ENCODE peak calls at places on chromosomes 1 and 21, in ten cellular contexts. One of them, this sample, is unnamed.

GRCh38 chr1:74596770-74597169 is 76.8 kb downstream of the ERICH3 start:
- DNase-seq in EL: no peak
- DNase-seq in GM04503: no peak
- DNase-seq in iris pigment epithelial cell: no peak
- DNase-seq in stimulated activated CD4-positive, alpha-beta T cell treated with anti-CD3 and anti-CD28 coated beads, Interleukin-2, amount 100 ng/mL, for 48 hours: no peak
- DNase-seq in NCI-H460: no peak
- DNase-seq in fibroblast of gingiva: no peak
- DNase-seq in glutamatergic neuron: no peak
- DNase-seq in NCI-H1105: no peak
- DNase-seq in stimulated activated CD8-positive, alpha-beta memory T cell treated with anti-CD3 and anti-CD28 coated beads, Interleukin-4, amount 100 ng/mL, for 24 hours: no peak
- DNase-seq in this sample: no peak

GRCh38 chr21:35578350-35578782 is 482.0 kb downstream of the SETD4 start:
- DNase-seq in EL: peak
- DNase-seq in GM04503: peak
- DNase-seq in iris pigment epithelial cell: peak
- DNase-seq in stimulated activated CD4-positive, alpha-beta T cell treated with anti-CD3 and anti-CD28 coated beads, Interleukin-2, amount 100 ng/mL, for 48 hours: no peak
- DNase-seq in NCI-H460: no peak
- DNase-seq in fibroblast of gingiva: peak
- DNase-seq in glutamatergic neuron: no peak
- DNase-seq in NCI-H1105: no peak
- DNase-seq in stimulated activated CD8-positive, alpha-beta memory T cell treated with anti-CD3 and anti-CD28 coated beads, Interleukin-4, amount 100 ng/mL, for 24 hours: no peak
- DNase-seq in this sample: peak

GRCh38 chr1:10459185-10459584 is 9.4 kb downstream of the CORT start:
- DNase-seq in EL: peak
- DNase-seq in GM04503: peak
- DNase-seq in iris pigment epithelial cell: peak
- DNase-seq in stimulated activated CD4-positive, alpha-beta T cell treated with anti-CD3 and anti-CD28 coated beads, Interleukin-2, amount 100 ng/mL, for 48 hours: no peak
- DNase-seq in NCI-H460: no peak
- DNase-seq in fibroblast of gingiva: peak
- DNase-seq in glutamatergic neuron: no peak
- DNase-seq in NCI-H1105: no peak
- DNase-seq in stimulated activated CD8-positive, alpha-beta memory T cell treated with anti-CD3 and anti-CD28 coated beads, Interleukin-4, amount 100 ng/mL, for 24 hours: no peak
- DNase-seq in this sample: peak

GRCh38 chr1:70714149-70714548 is 303.1 kb downstream of the CTH start:
- DNase-seq in EL: peak
- DNase-seq in GM04503: no peak
- DNase-seq in iris pigment epithelial cell: no peak
- DNase-seq in stimulated activated CD4-positive, alpha-beta T cell treated with anti-CD3 and anti-CD28 coated beads, Interleukin-2, amount 100 ng/mL, for 48 hours: no peak
- DNase-seq in NCI-H460: no peak
- DNase-seq in fibroblast of gingiva: no peak
- DNase-seq in glutamatergic neuron: no peak
- DNase-seq in NCI-H1105: no peak
- DNase-seq in stimulated activated CD8-positive, alpha-beta memory T cell treated with anti-CD3 and anti-CD28 coated beads, Interleukin-4, amount 100 ng/mL, for 24 hours: no peak
- DNase-seq in this sample: no peak

GRCh38 chr1:172641492-172641891 is 17.4 kb upstream of the FASLG start:
- DNase-seq in EL: no peak
- DNase-seq in GM04503: no peak
- DNase-seq in iris pigment epithelial cell: no peak
- DNase-seq in stimulated activated CD4-positive, alpha-beta T cell treated with anti-CD3 and anti-CD28 coated beads, Interleukin-2, amount 100 ng/mL, for 48 hours: no peak
- DNase-seq in NCI-H460: no peak
- DNase-seq in fibroblast of gingiva: no peak
- DNase-seq in glutamatergic neuron: no peak
- DNase-seq in NCI-H1105: no peak
- DNase-seq in stimulated activated CD8-positive, alpha-beta memory T cell treated with anti-CD3 and anti-CD28 coated beads, Interleukin-4, amount 100 ng/mL, for 24 hours: no peak
- DNase-seq in this sample: no peak

GRCh38 chr21:33300701-33301631 is 23.8 kb upstream of the IFNAR1 start:
- DNase-seq in EL: no peak
- DNase-seq in GM04503: no peak
- DNase-seq in iris pigment epithelial cell: no peak
- DNase-seq in stimulated activated CD4-positive, alpha-beta T cell treated with anti-CD3 and anti-CD28 coated beads, Interleukin-2, amount 100 ng/mL, for 48 hours: no peak
- DNase-seq in NCI-H460: no peak
- DNase-seq in fibroblast of gingiva: no peak
- DNase-seq in glutamatergic neuron: no peak
- DNase-seq in NCI-H1105: no peak
- DNase-seq in stimulated activated CD8-positive, alpha-beta memory T cell treated with anti-CD3 and anti-CD28 coated beads, Interleukin-4, amount 100 ng/mL, for 24 hours: no peak
- DNase-seq in this sample: no peak

GRCh38 chr1:63779338-63779819 is 5.6 kb downstream of the ROR1 start:
- DNase-seq in EL: peak
- DNase-seq in GM04503: no peak
- DNase-seq in iris pigment epithelial cell: peak
- DNase-seq in stimulated activated CD4-positive, alpha-beta T cell treated with anti-CD3 and anti-CD28 coated beads, Interleukin-2, amount 100 ng/mL, for 48 hours: no peak
- DNase-seq in NCI-H460: no peak
- DNase-seq in fibroblast of gingiva: peak
- DNase-seq in glutamatergic neuron: no peak
- DNase-seq in NCI-H1105: no peak
- DNase-seq in stimulated activated CD8-positive, alpha-beta memory T cell treated with anti-CD3 and anti-CD28 coated beads, Interleukin-4, amount 100 ng/mL, for 24 hours: no peak
- DNase-seq in this sample: peak

GRCh38 chr1:100053119-100053518 is 79.6 kb downstream of the SASS6 start:
- DNase-seq in EL: no peak
- DNase-seq in GM04503: no peak
- DNase-seq in iris pigment epithelial cell: no peak
- DNase-seq in stimulated activated CD4-positive, alpha-beta T cell treated with anti-CD3 and anti-CD28 coated beads, Interleukin-2, amount 100 ng/mL, for 48 hours: no peak
- DNase-seq in NCI-H460: no peak
- DNase-seq in fibroblast of gingiva: no peak
- DNase-seq in glutamatergic neuron: no peak
- DNase-seq in NCI-H1105: no peak
- DNase-seq in stimulated activated CD8-positive, alpha-beta memory T cell treated with anti-CD3 and anti-CD28 coated beads, Interleukin-4, amount 100 ng/mL, for 24 hours: no peak
- DNase-seq in this sample: no peak

GRCh38 chr1:19096036-19096833 is 113.8 kb downstream of the UBR4 start:
- DNase-seq in EL: no peak
- DNase-seq in GM04503: no peak
- DNase-seq in iris pigment epithelial cell: no peak
- DNase-seq in stimulated activated CD4-positive, alpha-beta T cell treated with anti-CD3 and anti-CD28 coated beads, Interleukin-2, amount 100 ng/mL, for 48 hours: no peak
- DNase-seq in NCI-H460: peak
- DNase-seq in fibroblast of gingiva: no peak
- DNase-seq in glutamatergic neuron: peak
- DNase-seq in NCI-H1105: no peak
- DNase-seq in stimulated activated CD8-positive, alpha-beta memory T cell treated with anti-CD3 and anti-CD28 coated beads, Interleukin-4, amount 100 ng/mL, for 24 hours: no peak
- DNase-seq in this sample: no peak

GRCh38 chr1:62746086-62746808 is 37.7 kb upstream of the ATG4C start:
- DNase-seq in EL: peak
- DNase-seq in GM04503: no peak
- DNase-seq in iris pigment epithelial cell: peak
- DNase-seq in stimulated activated CD4-positive, alpha-beta T cell treated with anti-CD3 and anti-CD28 coated beads, Interleukin-2, amount 100 ng/mL, for 48 hours: no peak
- DNase-seq in NCI-H460: peak
- DNase-seq in fibroblast of gingiva: peak
- DNase-seq in glutamatergic neuron: no peak
- DNase-seq in NCI-H1105: peak
- DNase-seq in stimulated activated CD8-positive, alpha-beta memory T cell treated with anti-CD3 and anti-CD28 coated beads, Interleukin-4, amount 100 ng/mL, for 24 hours: no peak
- DNase-seq in this sample: peak

GRCh38 chr1:61226791-61227567 is 144.6 kb downstream of the NFIA start:
- DNase-seq in EL: no peak
- DNase-seq in GM04503: no peak
- DNase-seq in iris pigment epithelial cell: no peak
- DNase-seq in stimulated activated CD4-positive, alpha-beta T cell treated with anti-CD3 and anti-CD28 coated beads, Interleukin-2, amount 100 ng/mL, for 48 hours: no peak
- DNase-seq in NCI-H460: no peak
- DNase-seq in fibroblast of gingiva: peak
- DNase-seq in glutamatergic neuron: peak
- DNase-seq in NCI-H1105: peak
- DNase-seq in stimulated activated CD8-positive, alpha-beta memory T cell treated with anti-CD3 and anti-CD28 coated beads, Interleukin-4, amount 100 ng/mL, for 24 hours: no peak
- DNase-seq in this sample: peak

GRCh38 chr1:220926146-220926545 is 46.9 kb downstream of the HLX start:
- DNase-seq in EL: peak
- DNase-seq in GM04503: peak
- DNase-seq in iris pigment epithelial cell: peak
- DNase-seq in stimulated activated CD4-positive, alpha-beta T cell treated with anti-CD3 and anti-CD28 coated beads, Interleukin-2, amount 100 ng/mL, for 48 hours: no peak
- DNase-seq in NCI-H460: peak
- DNase-seq in fibroblast of gingiva: peak
- DNase-seq in glutamatergic neuron: peak
- DNase-seq in NCI-H1105: no peak
- DNase-seq in stimulated activated CD8-positive, alpha-beta memory T cell treated with anti-CD3 and anti-CD28 coated beads, Interleukin-4, amount 100 ng/mL, for 24 hours: no peak
- DNase-seq in this sample: no peak

GRCh38 chr1:224801761-224802490 is 127.5 kb upstream of the DNAH14 start:
- DNase-seq in EL: no peak
- DNase-seq in GM04503: no peak
- DNase-seq in iris pigment epithelial cell: no peak
- DNase-seq in stimulated activated CD4-positive, alpha-beta T cell treated with anti-CD3 and anti-CD28 coated beads, Interleukin-2, amount 100 ng/mL, for 48 hours: no peak
- DNase-seq in NCI-H460: no peak
- DNase-seq in fibroblast of gingiva: no peak
- DNase-seq in glutamatergic neuron: no peak
- DNase-seq in NCI-H1105: no peak
- DNase-seq in stimulated activated CD8-positive, alpha-beta memory T cell treated with anti-CD3 and anti-CD28 coated beads, Interleukin-4, amount 100 ng/mL, for 24 hours: no peak
- DNase-seq in this sample: no peak

GRCh38 chr1:27402349-27402754 is 9.9 kb downstream of the GPR3 start:
- DNase-seq in EL: peak
- DNase-seq in GM04503: no peak
- DNase-seq in iris pigment epithelial cell: peak
- DNase-seq in stimulated activated CD4-positive, alpha-beta T cell treated with anti-CD3 and anti-CD28 coated beads, Interleukin-2, amount 100 ng/mL, for 48 hours: no peak
- DNase-seq in NCI-H460: no peak
- DNase-seq in fibroblast of gingiva: peak
- DNase-seq in glutamatergic neuron: no peak
- DNase-seq in NCI-H1105: no peak
- DNase-seq in stimulated activated CD8-positive, alpha-beta memory T cell treated with anti-CD3 and anti-CD28 coated beads, Interleukin-4, amount 100 ng/mL, for 24 hours: no peak
- DNase-seq in this sample: peak

GRCh38 chr1:173341307-173341706 is 134.2 kb upstream of the TNFSF4 start:
- DNase-seq in EL: peak
- DNase-seq in GM04503: peak
- DNase-seq in iris pigment epithelial cell: peak
- DNase-seq in stimulated activated CD4-positive, alpha-beta T cell treated with anti-CD3 and anti-CD28 coated beads, Interleukin-2, amount 100 ng/mL, for 48 hours: no peak
- DNase-seq in NCI-H460: no peak
- DNase-seq in fibroblast of gingiva: peak
- DNase-seq in glutamatergic neuron: no peak
- DNase-seq in NCI-H1105: no peak
- DNase-seq in stimulated activated CD8-positive, alpha-beta memory T cell treated with anti-CD3 and anti-CD28 coated beads, Interleukin-4, amount 100 ng/mL, for 24 hours: no peak
- DNase-seq in this sample: peak

GRCh38 chr1:165871311-165872067 is 44.1 kb downstream of the UCK2 start:
- DNase-seq in EL: peak
- DNase-seq in GM04503: no peak
- DNase-seq in iris pigment epithelial cell: peak
- DNase-seq in stimulated activated CD4-positive, alpha-beta T cell treated with anti-CD3 and anti-CD28 coated beads, Interleukin-2, amount 100 ng/mL, for 48 hours: peak
- DNase-seq in NCI-H460: no peak
- DNase-seq in fibroblast of gingiva: peak
- DNase-seq in glutamatergic neuron: peak
- DNase-seq in NCI-H1105: no peak
- DNase-seq in stimulated activated CD8-positive, alpha-beta memory T cell treated with anti-CD3 and anti-CD28 coated beads, Interleukin-4, amount 100 ng/mL, for 24 hours: peak
- DNase-seq in this sample: no peak

GRCh38 chr1:187481581-187482148 is 652.9 kb downstream of the PLA2G4A start:
- DNase-seq in EL: no peak
- DNase-seq in GM04503: no peak
- DNase-seq in iris pigment epithelial cell: no peak
- DNase-seq in stimulated activated CD4-positive, alpha-beta T cell treated with anti-CD3 and anti-CD28 coated beads, Interleukin-2, amount 100 ng/mL, for 48 hours: no peak
- DNase-seq in NCI-H460: no peak
- DNase-seq in fibroblast of gingiva: no peak
- DNase-seq in glutamatergic neuron: no peak
- DNase-seq in NCI-H1105: no peak
- DNase-seq in stimulated activated CD8-positive, alpha-beta memory T cell treated with anti-CD3 and anti-CD28 coated beads, Interleukin-4, amount 100 ng/mL, for 24 hours: no peak
- DNase-seq in this sample: no peak